ENCODE peak calls at places on chromosomes 4 and X, in six cellular contexts. Y, I, J, L, D and H are unnamed samples.

GRCh38 chr4:73257242-73257994 is 1.2 kb downstream of the ANKRD17 start:
- DNase-seq in J (peak; percentile 82), I (peak; percentile 92), Y (peak; percentile 90), L (peak; percentile 65), D (peak; percentile 65), H (peak; percentile 89)

GRCh38 chrX:40434947-40435346 is 145.8 kb upstream of the ATP6AP2 start:
- DNase-seq in Y (no peak), I (peak; percentile 49), D (peak; percentile 48), J (no peak), L (no peak), H (peak; percentile 30)

GRCh38 chrX:1535241-1536041 is 1.5 kb downstream of the P2RY8 start:
- DNase-seq in J (peak; percentile 82), D (no peak), Y (no peak), I (no peak), L (no peak), H (no peak)

GRCh38 chrX:111071542-111072277 is 24.3 kb upstream of the PAK3 start:
- DNase-seq in D (no peak), J (no peak), I (no peak), Y (no peak), L (no peak), H (no peak)

GRCh38 chr4:83947811-83948210 is 411.9 kb downstream of the GPAT3 start:
- DNase-seq in Y (no peak), J (no peak), I (no peak), L (no peak), D (peak; percentile 58), H (no peak)

GRCh38 chrX:123899701-123900100 is 39.8 kb downstream of the XIAP start:
- DNase-seq in L (no peak), D (no peak), I (peak; percentile 52), Y (no peak), J (no peak), H (no peak)

GRCh38 chrX:68599256-68600152 is 48.0 kb upstream of the STARD8 start:
- DNase-seq in L (no peak), Y (no peak), D (no peak), J (peak; percentile 14), I (peak; percentile 23), H (peak; percentile 19)

GRCh38 chrX:20596856-20597255 is 330.1 kb upstream of the RPS6KA3 start:
- DNase-seq in L (no peak), D (no peak), I (no peak), Y (no peak), J (no peak), H (no peak)

GRCh38 chrX:22351966-22352365 is 79.3 kb downstream of the CBLL2 start:
- DNase-seq in Y (no peak), I (no peak), J (no peak), D (no peak), L (no peak), H (no peak)

GRCh38 chr4:160631044-160631443 is 1528.2 kb downstream of the RAPGEF2 start:
- DNase-seq in J (no peak), I (no peak), Y (no peak), L (no peak), D (no peak), H (no peak)

GRCh38 chrX:28847423-28847822 is 260.2 kb downstream of the IL1RAPL1 start:
- DNase-seq in D (no peak), J (no peak), Y (peak; percentile 64), L (peak; percentile 42), I (peak; percentile 77), H (peak; percentile 45)

GRCh38 chrX:49171752-49172279 is at the start of gene PLP2:
- DNase-seq in L (peak; percentile 82), J (peak; percentile 85), I (peak; percentile 51), D (peak; percentile 43), Y (peak; percentile 85), H (peak; percentile 35)

GRCh38 chrX:19829817-19830216 is 57.6 kb downstream of the SH3KBP1 start:
- DNase-seq in Y (no peak), L (no peak), I (no peak), D (no peak), J (peak; percentile 37), H (no peak)

GRCh38 chr4:76087007-76087769 is 12.7 kb downstream of the ART3 start:
- DNase-seq in L (peak; percentile 54), I (peak; percentile 76), J (peak; percentile 17), D (peak; percentile 80), Y (no peak), H (peak; percentile 80)

GRCh38 chrX:48468247-48468671 is 1.8 kb downstream of the SLC38A5 start:
- DNase-seq in Y (peak; percentile 66), J (peak; percentile 61), D (peak; percentile 14), L (no peak), I (no peak), H (no peak)

GRCh38 chr4:156805696-156806095 is 165.9 kb downstream of the PDGFC start:
- DNase-seq in L (peak; percentile 35), I (peak; percentile 34), J (no peak), Y (no peak), D (peak; percentile 11), H (no peak)

GRCh38 chr4:160826339-160826679 is 1337.5 kb downstream of the FSTL5 start:
- DNase-seq in D (no peak), I (no peak), L (peak; percentile 75), J (no peak), Y (no peak), H (no peak)

GRCh38 chr4:170497105-170497504 is 407.3 kb upstream of the AADAT start:
- DNase-seq in D (peak; percentile 6), L (peak; percentile 38), I (peak; percentile 2), J (no peak), Y (no peak), H (no peak)

GRCh38 chr4:78606530-78607095 is 55.0 kb downstream of the ANXA3 start:
- DNase-seq in I (no peak), L (no peak), J (no peak), Y (no peak), D (no peak), H (no peak)

GRCh38 chr4:73409978-73410588 is 6.0 kb downstream of the ALB start:
- DNase-seq in J (no peak), L (no peak), Y (no peak), D (no peak), I (no peak), H (no peak)

GRCh38 chr4:14855719-14856075 is 146.6 kb upstream of the CPEB2 start:
- DNase-seq in J (no peak), Y (no peak), I (no peak), D (no peak), L (no peak), H (no peak)

GRCh38 chr4:2266181-2266580 is 4.3 kb upstream of the MXD4 start:
- DNase-seq in L (no peak), Y (peak; percentile 87), D (no peak), J (no peak), I (peak; percentile 52), H (no peak)

GRCh38 chrX:41110801-41111625 is 25.8 kb downstream of the USP9X start:
- DNase-seq in J (no peak), I (no peak), D (peak; percentile 31), L (no peak), Y (no peak), H (peak; percentile 56)

GRCh38 chrX:53320543-53321215 is 39.3 kb upstream of the IQSEC2 start:
- DNase-seq in D (peak; percentile 17), I (no peak), L (no peak), Y (no peak), J (no peak), H (peak; percentile 16)

GRCh38 chrX:22373766-22374165 is 101.1 kb downstream of the CBLL2 start:
- DNase-seq in L (no peak), J (no peak), I (no peak), Y (no peak), D (no peak), H (no peak)

GRCh38 chrX:130343411-130343810 is 3.7 kb downstream of the SLC25A14 start:
- DNase-seq in I (peak; percentile 5), L (no peak), D (no peak), J (no peak), Y (no peak), H (no peak)

GRCh38 chrX:13876652-13877051 is 59.8 kb upstream of the GPM6B start:
- DNase-seq in I (no peak), J (no peak), L (no peak), D (no peak), Y (no peak), H (peak; percentile 47)

GRCh38 chr4:183110244-183110643 is 11.2 kb downstream of the WWC2 start:
- DNase-seq in L (no peak), I (no peak), D (no peak), Y (no peak), J (no peak), H (no peak)

GRCh38 chr4:183105092-183105491 is 6.0 kb downstream of the WWC2 start:
- DNase-seq in J (no peak), D (no peak), I (no peak), L (no peak), Y (no peak), H (no peak)

GRCh38 chr4:183111452-183111885 is 12.4 kb downstream of the WWC2 start:
- DNase-seq in I (no peak), Y (no peak), D (no peak), L (no peak), J (no peak), H (no peak)

GRCh38 chr4:183107891-183108459 is 8.9 kb downstream of the WWC2 start:
- DNase-seq in D (no peak), I (no peak), J (no peak), L (no peak), Y (no peak), H (no peak)

GRCh38 chr4:183106839-183107238 is 7.8 kb downstream of the WWC2 start:
- DNase-seq in D (no peak), J (no peak), Y (no peak), L (no peak), I (peak; percentile 36), H (no peak)
- TF ChIP-seq CTCF in D (peak; percentile 6), J (no peak), Y (peak; percentile 4), L (no peak), I (peak; percentile 25), H (peak; percentile 17)

DNA sequence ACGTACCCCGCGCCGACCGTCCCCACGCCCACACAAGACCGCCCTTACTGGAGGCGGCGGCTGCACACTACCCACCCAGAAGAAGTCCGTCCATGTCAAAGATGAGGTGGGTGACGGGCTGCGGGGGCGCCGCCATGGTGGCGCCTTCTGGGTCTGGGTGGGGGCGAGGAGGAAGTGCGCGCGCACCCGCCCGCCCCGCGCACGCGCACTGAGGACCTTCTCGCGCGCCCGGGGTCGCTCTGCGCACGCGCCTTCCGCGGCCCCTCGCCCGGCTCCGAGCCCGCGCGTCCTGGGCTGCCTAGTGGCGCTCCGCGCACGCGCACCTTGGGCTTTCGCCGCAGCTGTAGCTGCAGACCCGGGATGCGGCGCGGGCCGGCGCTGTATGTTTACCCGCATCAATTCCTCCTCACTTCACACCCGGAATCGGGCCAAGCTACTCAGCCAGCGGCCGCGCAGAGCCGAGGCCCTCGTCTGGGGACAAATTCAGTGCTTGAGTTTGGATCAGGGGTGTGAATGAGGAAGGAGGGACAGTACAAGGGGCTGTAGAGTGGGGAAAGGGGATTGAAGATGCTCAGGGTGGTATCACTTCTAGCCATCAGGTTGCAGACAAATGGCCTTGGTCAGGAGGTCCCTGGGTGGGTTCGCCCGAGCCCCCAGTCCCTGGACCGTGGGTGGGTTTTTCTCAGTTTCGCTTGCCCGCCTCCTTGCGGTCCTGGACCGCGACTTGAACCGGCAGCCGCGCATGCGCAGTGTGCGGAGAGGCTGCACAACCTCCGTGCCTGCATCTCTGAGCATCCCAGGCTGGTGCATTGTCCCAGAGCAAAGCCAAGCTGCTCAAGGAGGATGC is at the start of gene PUDP:
- DNase-seq in J (peak; percentile 82), I (peak; percentile 80), Y (peak; percentile 94), D (peak; percentile 96), L (peak; percentile 90), H (peak; percentile 96)
- TF ChIP-seq CTCF in J (no peak), I (peak; percentile 26), Y (peak; percentile 14), D (no peak), L (no peak), H (no peak)

GRCh38 chr4:163556169-163556568 is 61.7 kb downstream of the TMA16 start:
- DNase-seq in J (no peak), L (no peak), D (no peak), Y (no peak), I (peak; percentile 32), H (peak; percentile 7)
- TF ChIP-seq CTCF in J (no peak), L (no peak), D (peak; percentile 42), Y (no peak), I (peak; percentile 30), H (no peak)

GRCh38 chr4:93897559-93897958 is 69.0 kb downstream of the ATOH1 start:
- DNase-seq in L (no peak), Y (no peak), D (no peak), I (peak; percentile 11), J (no peak), H (peak; percentile 23)
- TF ChIP-seq CTCF in L (no peak), Y (no peak), D (peak; percentile 33), I (no peak), J (no peak), H (no peak)